ENCODE peak calls at places on chromosomes 11 and 22, in nine cellular contexts. S is H1, Y is ovary, R is adrenal gland, K is esophagus squamous epithelium, M is IMR-90, J is thyroid gland, O is prostate gland, G is breast epithelium. A is an unnamed sample.

GRCh38 chr11:117817213-117818035 is 7.1 kb downstream of the FXYD2 start:
- DNase-seq in O (peak; percentile 57), G (peak; percentile 66), S (peak; percentile 97), Y (peak; percentile 80), R (peak; percentile 89), K (no peak), M (peak; percentile 65), J (peak; percentile 88), A (peak; percentile 76)

GRCh38 chr11:1310315-1310687 is 869 bp upstream of the TOLLIP start:
- DNase-seq in J (no peak), R (no peak), O (no peak), Y (no peak), K (no peak), G (no peak), S (no peak), M (no peak), A (no peak)

GRCh38 chr11:109264128-109264527 is 157.9 kb upstream of the C11orf87 start:
- DNase-seq in G (no peak), O (no peak), J (no peak), M (no peak), S (no peak), R (no peak), K (no peak), Y (no peak), A (no peak)

GRCh38 chr22:44587004-44587793 is 89.2 kb upstream of the RTL6 start:
- DNase-seq in J (no peak), K (no peak), O (no peak), M (peak; percentile 11), G (no peak), Y (no peak), R (no peak), S (no peak), A (no peak)

GRCh38 chr22:26432619-26433311 is 3.7 kb downstream of the ASPHD2 start:
- DNase-seq in R (no peak), Y (no peak), S (no peak), K (no peak), J (no peak), M (no peak), G (no peak), O (no peak), A (no peak)

GRCh38 chr22:20967697-20968201 is 694 bp downstream of the AIFM3 start:
- DNase-seq in Y (no peak), R (no peak), J (no peak), O (no peak), K (no peak), M (no peak), S (peak; percentile 72), G (no peak), A (no peak)

GRCh38 chr11:125995313-125995712 is 49.5 kb downstream of the VSIG10L2 start:
- DNase-seq in M (no peak), K (no peak), Y (no peak), J (no peak), S (no peak), G (no peak), O (no peak), R (no peak), A (no peak)

GRCh38 chr11:65979261-65979759 is 17.8 kb downstream of the SART1 start:
- DNase-seq in Y (no peak), S (no peak), O (no peak), G (no peak), M (no peak), K (no peak), R (no peak), J (no peak), A (no peak)

GRCh38 chr22:17512960-17513359 is 50.3 kb upstream of the SLC25A18 start:
- DNase-seq in J (no peak), G (no peak), O (no peak), K (no peak), S (no peak), M (no peak), R (no peak), Y (no peak), A (no peak)

GRCh38 chr11:3808846-3809623 is 675 bp downstream of the PGAP2 start:
- DNase-seq in K (no peak), J (peak; percentile 76), G (no peak), M (peak; percentile 41), Y (no peak), O (peak; percentile 46), R (no peak), S (no peak), A (no peak)

GRCh38 chr11:126147268-126148111 is 64.0 kb downstream of the RPUSD4 start:
- DNase-seq in M (no peak), J (no peak), S (no peak), K (no peak), G (no peak), O (no peak), R (no peak), Y (no peak), A (peak; percentile 65)

GRCh38 chr11:253886-254270 is 17.1 kb downstream of the PSMD13 start:
- DNase-seq in S (no peak), G (no peak), K (no peak), J (no peak), O (no peak), M (no peak), R (no peak), Y (no peak), A (no peak)

GRCh38 chr22:42881982-42882656 is 25.0 kb upstream of the ARFGAP3 start:
- DNase-seq in O (no peak), Y (no peak), M (no peak), J (no peak), S (no peak), G (no peak), K (no peak), R (peak; percentile 82), A (peak; percentile 94)

GRCh38 chr22:38700271-38700788 is 413 bp downstream of the JOSD1 start:
- DNase-seq in K (no peak), Y (peak; percentile 69), O (no peak), R (no peak), G (no peak), J (peak; percentile 68), M (no peak), S (no peak), A (peak; percentile 85)

DNA sequence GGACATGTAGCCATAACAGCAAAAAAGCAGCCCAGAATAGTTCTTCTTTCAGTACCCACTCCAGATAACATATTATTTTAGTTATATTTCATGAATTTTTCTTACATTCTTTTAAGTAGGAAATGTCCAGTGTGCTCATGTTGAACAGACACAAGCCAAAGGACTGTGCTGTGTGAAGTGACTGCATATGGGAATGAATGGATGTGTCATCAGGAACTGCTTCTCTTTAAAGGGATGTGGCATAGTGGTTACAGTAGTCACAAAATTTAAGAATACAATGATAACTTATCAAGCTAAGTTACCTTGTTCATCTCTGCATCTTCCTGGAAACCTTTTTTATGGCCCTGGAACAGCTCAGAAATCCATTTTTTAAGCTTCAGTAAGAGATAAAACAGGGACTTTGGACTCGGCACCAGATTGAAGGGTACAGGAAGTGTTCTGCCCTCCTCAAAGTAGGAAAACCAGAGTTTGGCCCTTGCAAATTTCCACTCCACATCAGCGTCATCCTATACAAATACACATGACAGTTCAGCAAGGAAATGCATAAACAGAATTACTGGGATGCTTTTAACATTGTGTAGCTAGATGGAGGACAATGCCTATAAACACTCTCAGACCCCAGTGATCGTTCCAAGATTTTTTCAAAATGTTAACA is 112.8 kb downstream of the TRPC6 start:
- DNase-seq in K (no peak), J (no peak), O (no peak), R (no peak), M (peak; percentile 75), Y (no peak), G (no peak), S (no peak), A (no peak)
- H3K27me3 ChIP-seq in K (no peaks in the 10 kb centered on the region), J (no peaks in the 10 kb centered on the region), O (no peaks in the 10 kb centered on the region), R (no peaks in the 10 kb centered on the region), M (no peaks in the 10 kb centered on the region), Y (no peaks in the 10 kb centered on the region), G (no peaks in the 10 kb centered on the region), S (no peaks in the 10 kb centered on the region), A (no peaks in the 10 kb centered on the region)

GRCh38 chr11:61971177-61972111 is 4.0 kb upstream of the FTH1 start:
- DNase-seq in K (peak; percentile 70), G (peak; percentile 99), M (peak; percentile 99), J (peak; percentile 99), R (peak; percentile 99), Y (peak; percentile 100), O (peak; percentile 98), S (peak; percentile 91), A (peak; percentile 98)
- TF ChIP-seq POLR2A in K (peak; percentile 56), G (peak; percentile 38), M (no peak), J (no peak), R (no peak), Y (peak; percentile 43), O (no peak), S (peak; percentile 79), A (peak; percentile 70)

GRCh38 chr11:7759010-7759409 is 37.7 kb downstream of the OR5P2 start:
- DNase-seq in O (no peak), J (no peak), G (no peak), Y (no peak), M (no peak), R (no peak), K (no peak), S (no peak), A (no peak)
- TF ChIP-seq CTCF in O (no peak), J (no peak), G (no peak), Y (no peak), M (no peak), R (no peak), K (no peak), S (no peak), A (no peak)

GRCh38 chr11:64299847-64300648 is at the start of gene CATSPERZ:
- DNase-seq in G (no peak), S (peak; percentile 83), J (peak; percentile 53), K (no peak), M (no peak), O (no peak), R (no peak), Y (no peak), A (no peak)
- H3K27me3 ChIP-seq in G (peaks cover 3% of the 10 kb centered on the region), S (peaks cover 61% of the 10 kb centered on the region), J (no peaks in the 10 kb centered on the region), K (peaks cover 9% of the 10 kb centered on the region), M (peaks cover 58% of the 10 kb centered on the region), O (peaks cover 5% of the 10 kb centered on the region), R (peaks cover 36% of the 10 kb centered on the region), Y (peaks cover 10% of the 10 kb centered on the region), A (no peaks in the 10 kb centered on the region)

DNA sequence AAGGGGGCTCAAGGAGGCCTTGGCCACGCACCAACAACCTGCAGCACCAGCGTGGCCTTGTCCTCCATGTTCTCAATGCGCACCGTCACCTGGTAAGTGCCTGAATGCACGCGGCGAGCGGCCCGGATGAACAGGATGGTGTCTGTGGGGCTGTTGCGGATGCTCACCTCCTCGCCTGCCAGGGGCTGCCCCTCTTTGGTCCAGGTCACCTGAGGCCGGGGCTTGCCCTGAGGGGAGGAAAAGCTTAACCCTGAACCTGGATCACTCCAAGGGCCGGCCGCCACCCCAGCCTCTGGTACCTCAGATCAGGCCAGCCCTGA is 19.0 kb downstream of the MYBPC3 start:
- DNase-seq in K (no peak), J (no peak), Y (no peak), G (no peak), M (no peak), O (no peak), R (no peak), S (no peak), A (no peak)
- TF ChIP-seq POLR2A in K (no peak), J (no peak), Y (no peak), G (no peak), M (no peak), O (no peak), R (no peak), S (no peak), A (no peak)

GRCh38 chr11:119100246-119100959 is 1.2 kb downstream of the DPAGT1 start:
- DNase-seq in K (no peak), M (peak; percentile 54), S (no peak), G (no peak), J (no peak), Y (no peak), O (no peak), R (no peak), A (no peak)
- TF ChIP-seq CTCF in K (no peak), M (peak; percentile 52), S (no peak), G (no peak), J (no peak), Y (no peak), O (peak; percentile 12), R (no peak), A (peak; percentile 20)

GRCh38 chr11:45265963-45266692 is 20.0 kb downstream of the SYT13 start:
- DNase-seq in R (no peak), Y (no peak), M (no peak), K (no peak), J (no peak), O (no peak), G (no peak), S (no peak), A (no peak)
- H3K27me3 ChIP-seq in R (peaks cover 4% of the 10 kb centered on the region), Y (no peaks in the 10 kb centered on the region), M (peaks cover 12% of the 10 kb centered on the region), K (no peaks in the 10 kb centered on the region), J (no peaks in the 10 kb centered on the region), O (no peaks in the 10 kb centered on the region), G (no peaks in the 10 kb centered on the region), S (peaks cover 7% of the 10 kb centered on the region), A (no peaks in the 10 kb centered on the region)

A was measured in right lobe of liver.